ENCODE peak calls at places on chromosome 22, in seven cellular contexts. One of them, this sample, is unnamed.

GRCh38 chr22:37507731-37508130 is 11.5 kb downstream of the CARD10 start:
- DNase-seq in endothelial cell: no peak
- DNase-seq in SHP77: no peak
- DNase-seq in stimulated activated effector memory CD8-positive, alpha-beta T cell treated with anti-CD3 and anti-CD28 coated beads, Interleukin-12 subunit alpha, Interleukin-12 subunit beta, amount 100 ng/mL, for 72 hours: no peak
- DNase-seq in stimulated activated CD4-positive, alpha-beta T cell treated with anti-CD3 and anti-CD28 coated beads, Interleukin-15, amount 100 ng/mL, for 24 hours: no peak
- DNase-seq in WERI-Rb-1: no peak
- DNase-seq in activated T-cell treated with anti-CD3 and anti-CD28 coated beads for 1 hour: no peak
- DNase-seq in this sample: no peak

GRCh38 chr22:26806445-26807170 is 149.2 kb downstream of the MIAT start:
- DNase-seq in endothelial cell: no peak
- DNase-seq in SHP77: no peak
- DNase-seq in stimulated activated effector memory CD8-positive, alpha-beta T cell treated with anti-CD3 and anti-CD28 coated beads, Interleukin-12 subunit alpha, Interleukin-12 subunit beta, amount 100 ng/mL, for 72 hours: no peak
- DNase-seq in stimulated activated CD4-positive, alpha-beta T cell treated with anti-CD3 and anti-CD28 coated beads, Interleukin-15, amount 100 ng/mL, for 24 hours: no peak
- DNase-seq in WERI-Rb-1: no peak
- DNase-seq in activated T-cell treated with anti-CD3 and anti-CD28 coated beads for 1 hour: no peak
- DNase-seq in this sample: no peak

GRCh38 chr22:40203568-40203967 is 25.8 kb downstream of the TNRC6B start:
- DNase-seq in endothelial cell: no peak
- DNase-seq in SHP77: peak; percentile 29
- DNase-seq in stimulated activated effector memory CD8-positive, alpha-beta T cell treated with anti-CD3 and anti-CD28 coated beads, Interleukin-12 subunit alpha, Interleukin-12 subunit beta, amount 100 ng/mL, for 72 hours: no peak
- DNase-seq in stimulated activated CD4-positive, alpha-beta T cell treated with anti-CD3 and anti-CD28 coated beads, Interleukin-15, amount 100 ng/mL, for 24 hours: peak; percentile 31
- DNase-seq in WERI-Rb-1: no peak
- DNase-seq in activated T-cell treated with anti-CD3 and anti-CD28 coated beads for 1 hour: no peak
- DNase-seq in this sample: no peak

GRCh38 chr22:37054078-37054440 is 2.5 kb downstream of the KCTD17 start:
- DNase-seq in endothelial cell: no peak
- DNase-seq in SHP77: no peak
- DNase-seq in stimulated activated effector memory CD8-positive, alpha-beta T cell treated with anti-CD3 and anti-CD28 coated beads, Interleukin-12 subunit alpha, Interleukin-12 subunit beta, amount 100 ng/mL, for 72 hours: no peak
- DNase-seq in stimulated activated CD4-positive, alpha-beta T cell treated with anti-CD3 and anti-CD28 coated beads, Interleukin-15, amount 100 ng/mL, for 24 hours: no peak
- DNase-seq in WERI-Rb-1: peak; percentile 93
- DNase-seq in activated T-cell treated with anti-CD3 and anti-CD28 coated beads for 1 hour: no peak
- DNase-seq in this sample: no peak

GRCh38 chr22:32661296-32661695 is 140.2 kb upstream of the TIMP3 start:
- DNase-seq in endothelial cell: no peak
- DNase-seq in SHP77: no peak
- DNase-seq in stimulated activated effector memory CD8-positive, alpha-beta T cell treated with anti-CD3 and anti-CD28 coated beads, Interleukin-12 subunit alpha, Interleukin-12 subunit beta, amount 100 ng/mL, for 72 hours: no peak
- DNase-seq in stimulated activated CD4-positive, alpha-beta T cell treated with anti-CD3 and anti-CD28 coated beads, Interleukin-15, amount 100 ng/mL, for 24 hours: no peak
- DNase-seq in WERI-Rb-1: no peak
- DNase-seq in activated T-cell treated with anti-CD3 and anti-CD28 coated beads for 1 hour: no peak
- DNase-seq in this sample: no peak

GRCh38 chr22:19905619-19906276 is 35.8 kb upstream of the COMT start:
- DNase-seq in endothelial cell: no peak
- DNase-seq in SHP77: no peak
- DNase-seq in stimulated activated effector memory CD8-positive, alpha-beta T cell treated with anti-CD3 and anti-CD28 coated beads, Interleukin-12 subunit alpha, Interleukin-12 subunit beta, amount 100 ng/mL, for 72 hours: no peak
- DNase-seq in stimulated activated CD4-positive, alpha-beta T cell treated with anti-CD3 and anti-CD28 coated beads, Interleukin-15, amount 100 ng/mL, for 24 hours: no peak
- DNase-seq in WERI-Rb-1: no peak
- DNase-seq in activated T-cell treated with anti-CD3 and anti-CD28 coated beads for 1 hour: no peak
- DNase-seq in this sample: no peak

GRCh38 chr22:20076627-20077172 is 3.3 kb upstream of the DGCR8 start:
- DNase-seq in endothelial cell: no peak
- DNase-seq in SHP77: no peak
- DNase-seq in stimulated activated effector memory CD8-positive, alpha-beta T cell treated with anti-CD3 and anti-CD28 coated beads, Interleukin-12 subunit alpha, Interleukin-12 subunit beta, amount 100 ng/mL, for 72 hours: no peak
- DNase-seq in stimulated activated CD4-positive, alpha-beta T cell treated with anti-CD3 and anti-CD28 coated beads, Interleukin-15, amount 100 ng/mL, for 24 hours: no peak
- DNase-seq in WERI-Rb-1: no peak
- DNase-seq in activated T-cell treated with anti-CD3 and anti-CD28 coated beads for 1 hour: no peak
- DNase-seq in this sample: no peak

GRCh38 chr22:26975381-26975780 is 318.0 kb downstream of the MIAT start:
- DNase-seq in endothelial cell: no peak
- DNase-seq in SHP77: no peak
- DNase-seq in stimulated activated effector memory CD8-positive, alpha-beta T cell treated with anti-CD3 and anti-CD28 coated beads, Interleukin-12 subunit alpha, Interleukin-12 subunit beta, amount 100 ng/mL, for 72 hours: no peak
- DNase-seq in stimulated activated CD4-positive, alpha-beta T cell treated with anti-CD3 and anti-CD28 coated beads, Interleukin-15, amount 100 ng/mL, for 24 hours: no peak
- DNase-seq in WERI-Rb-1: no peak
- DNase-seq in activated T-cell treated with anti-CD3 and anti-CD28 coated beads for 1 hour: no peak
- DNase-seq in this sample: no peak

GRCh38 chr22:17678817-17679385 is 40.3 kb downstream of the BCL2L13 start:
- DNase-seq in endothelial cell: no peak
- DNase-seq in SHP77: no peak
- DNase-seq in stimulated activated effector memory CD8-positive, alpha-beta T cell treated with anti-CD3 and anti-CD28 coated beads, Interleukin-12 subunit alpha, Interleukin-12 subunit beta, amount 100 ng/mL, for 72 hours: no peak
- DNase-seq in stimulated activated CD4-positive, alpha-beta T cell treated with anti-CD3 and anti-CD28 coated beads, Interleukin-15, amount 100 ng/mL, for 24 hours: no peak
- DNase-seq in WERI-Rb-1: no peak
- DNase-seq in activated T-cell treated with anti-CD3 and anti-CD28 coated beads for 1 hour: no peak
- DNase-seq in this sample: no peak

GRCh38 chr22:24536089-24536488 is 18.8 kb downstream of the GUCD1 start:
- DNase-seq in endothelial cell: no peak
- DNase-seq in SHP77: no peak
- DNase-seq in stimulated activated effector memory CD8-positive, alpha-beta T cell treated with anti-CD3 and anti-CD28 coated beads, Interleukin-12 subunit alpha, Interleukin-12 subunit beta, amount 100 ng/mL, for 72 hours: no peak
- DNase-seq in stimulated activated CD4-positive, alpha-beta T cell treated with anti-CD3 and anti-CD28 coated beads, Interleukin-15, amount 100 ng/mL, for 24 hours: no peak
- DNase-seq in WERI-Rb-1: no peak
- DNase-seq in activated T-cell treated with anti-CD3 and anti-CD28 coated beads for 1 hour: no peak
- DNase-seq in this sample: no peak

GRCh38 chr22:45968003-45968650 is 8.8 kb downstream of the WNT7B start:
- DNase-seq in endothelial cell: no peak
- DNase-seq in SHP77: no peak
- DNase-seq in stimulated activated effector memory CD8-positive, alpha-beta T cell treated with anti-CD3 and anti-CD28 coated beads, Interleukin-12 subunit alpha, Interleukin-12 subunit beta, amount 100 ng/mL, for 72 hours: no peak
- DNase-seq in stimulated activated CD4-positive, alpha-beta T cell treated with anti-CD3 and anti-CD28 coated beads, Interleukin-15, amount 100 ng/mL, for 24 hours: no peak
- DNase-seq in WERI-Rb-1: no peak
- DNase-seq in activated T-cell treated with anti-CD3 and anti-CD28 coated beads for 1 hour: no peak
- DNase-seq in this sample: no peak

GRCh38 chr22:22060200-22061084 is 77.9 kb upstream of the TOP3B start:
- DNase-seq in endothelial cell: peak; percentile 82
- DNase-seq in SHP77: peak; percentile 18
- DNase-seq in stimulated activated effector memory CD8-positive, alpha-beta T cell treated with anti-CD3 and anti-CD28 coated beads, Interleukin-12 subunit alpha, Interleukin-12 subunit beta, amount 100 ng/mL, for 72 hours: peak; percentile 59
- DNase-seq in stimulated activated CD4-positive, alpha-beta T cell treated with anti-CD3 and anti-CD28 coated beads, Interleukin-15, amount 100 ng/mL, for 24 hours: peak; percentile 80
- DNase-seq in WERI-Rb-1: peak; percentile 81
- DNase-seq in activated T-cell treated with anti-CD3 and anti-CD28 coated beads for 1 hour: peak; percentile 24
- DNase-seq in this sample: peak; percentile 84

GRCh38 chr22:37547249-37547741 is 13.0 kb upstream of the CDC42EP1 start:
- DNase-seq in endothelial cell: no peak
- DNase-seq in SHP77: no peak
- DNase-seq in stimulated activated effector memory CD8-positive, alpha-beta T cell treated with anti-CD3 and anti-CD28 coated beads, Interleukin-12 subunit alpha, Interleukin-12 subunit beta, amount 100 ng/mL, for 72 hours: no peak
- DNase-seq in stimulated activated CD4-positive, alpha-beta T cell treated with anti-CD3 and anti-CD28 coated beads, Interleukin-15, amount 100 ng/mL, for 24 hours: no peak
- DNase-seq in WERI-Rb-1: no peak
- DNase-seq in activated T-cell treated with anti-CD3 and anti-CD28 coated beads for 1 hour: no peak
- DNase-seq in this sample: no peak

GRCh38 chr22:39600491-39601179 is 30.1 kb downstream of the CACNA1I start:
- DNase-seq in endothelial cell: no peak
- DNase-seq in SHP77: no peak
- DNase-seq in stimulated activated effector memory CD8-positive, alpha-beta T cell treated with anti-CD3 and anti-CD28 coated beads, Interleukin-12 subunit alpha, Interleukin-12 subunit beta, amount 100 ng/mL, for 72 hours: no peak
- DNase-seq in stimulated activated CD4-positive, alpha-beta T cell treated with anti-CD3 and anti-CD28 coated beads, Interleukin-15, amount 100 ng/mL, for 24 hours: no peak
- DNase-seq in WERI-Rb-1: no peak
- DNase-seq in activated T-cell treated with anti-CD3 and anti-CD28 coated beads for 1 hour: no peak
- DNase-seq in this sample: no peak

GRCh38 chr22:49253656-49254055 is 574.0 kb downstream of the BRD1 start:
- DNase-seq in endothelial cell: no peak
- DNase-seq in SHP77: no peak
- DNase-seq in stimulated activated effector memory CD8-positive, alpha-beta T cell treated with anti-CD3 and anti-CD28 coated beads, Interleukin-12 subunit alpha, Interleukin-12 subunit beta, amount 100 ng/mL, for 72 hours: no peak
- DNase-seq in stimulated activated CD4-positive, alpha-beta T cell treated with anti-CD3 and anti-CD28 coated beads, Interleukin-15, amount 100 ng/mL, for 24 hours: no peak
- DNase-seq in WERI-Rb-1: no peak
- DNase-seq in activated T-cell treated with anti-CD3 and anti-CD28 coated beads for 1 hour: no peak
- DNase-seq in this sample: no peak

This sample was measured in ecto neural progenitor cell.